ENCODE peak calls at places on chromosomes 7 and 10, in five cellular contexts. X, O, Q, G and C are unnamed samples.

GRCh38 chr10:104045151-104046089 is 40.3 kb downstream of the COL17A1 start:
- DNase-seq in X (peak), O (no peak), Q (peak), G (no peak), C (peak)

GRCh38 chr7:30646154-30646553 is 36.1 kb downstream of the CRHR2 start:
- DNase-seq in G (no peak), O (no peak), Q (no peak), X (no peak), C (no peak)

GRCh38 chr7:27139335-27140107 is 4.0 kb downstream of the HOXA5 start:
- DNase-seq in O (peak), Q (no peak), G (no peak), X (no peak), C (no peak)

GRCh38 chr7:48107926-48108472 is 18.9 kb downstream of the UPP1 start:
- DNase-seq in O (no peak), G (no peak), X (no peak), Q (no peak), C (no peak)

GRCh38 chr7:27107391-27107900 is 5.0 kb upstream of the HOXA2 start:
- DNase-seq in G (no peak), X (peak), O (no peak), Q (no peak), C (no peak)

GRCh38 chr7:124635416-124635815 is 130.2 kb downstream of the GPR37 start:
- DNase-seq in Q (no peak), O (no peak), X (no peak), G (no peak), C (no peak)

GRCh38 chr7:157011333-157012112 is 1.1 kb upstream of the MNX1 start:
- DNase-seq in Q (no peak), G (no peak), O (no peak), X (no peak), C (no peak)

GRCh38 chr10:124231188-124232135 is 138.1 kb upstream of the CHST15 start:
- DNase-seq in G (no peak), Q (no peak), X (no peak), O (no peak), C (no peak)

GRCh38 chr10:104376784-104377300 is 23.2 kb downstream of the CFAP58 start:
- DNase-seq in Q (no peak), O (no peak), X (no peak), G (no peak), C (no peak)

GRCh38 chr7:99741438-99741795 is 6.4 kb upstream of the CYP3A7 start:
- DNase-seq in X (no peak), G (no peak), Q (no peak), O (no peak), C (no peak)

GRCh38 chr7:2904202-2904601 is 60.1 kb upstream of the GNA12 start:
- DNase-seq in X (no peak), G (no peak), Q (no peak), O (no peak), C (no peak)

GRCh38 chr10:27504897-27505457 is 873 bp downstream of the RAB18 start:
- DNase-seq in Q (no peak), G (no peak), X (peak), O (no peak), C (no peak)

GRCh38 chr7:74183653-74184450 is 9.7 kb downstream of the EIF4H start:
- DNase-seq in Q (no peak), O (no peak), G (no peak), X (no peak), C (no peak)

GRCh38 chr10:43105793-43106158 is 28.9 kb downstream of the RET start:
- DNase-seq in X (no peak), Q (no peak), O (no peak), G (no peak), C (no peak)

GRCh38 chr7:17444673-17445072 is 146.2 kb downstream of the AHR start:
- DNase-seq in Q (no peak), O (no peak), X (peak), G (no peak), C (no peak)

GRCh38 chr10:48343871-48344598 is 37.6 kb downstream of the MAPK8 start:
- DNase-seq in X (no peak), G (no peak), Q (no peak), O (no peak), C (no peak)

GRCh38 chr7:158973440-158973839 is 117.1 kb downstream of the DYNC2I1 start:
- DNase-seq in Q (peak), X (no peak), G (no peak), O (no peak), C (peak)

GRCh38 chr10:62433181-62433692 is 59.1 kb downstream of the ZNF365 start:
- DNase-seq in X (peak), G (no peak), Q (no peak), O (no peak), C (no peak)

GRCh38 chr7:30797294-30798040 is 26.2 kb downstream of the MINDY4 start:
- DNase-seq in G (no peak), O (no peak), X (no peak), Q (no peak), C (no peak)

GRCh38 chr7:143040209-143040710 is 11.9 kb upstream of the OR6V1 start:
- DNase-seq in X (no peak), Q (no peak), O (no peak), G (no peak), C (no peak)

GRCh38 chr10:117499248-117500105 is 43.1 kb upstream of the EMX2 start:
- DNase-seq in G (no peak), O (no peak), X (no peak), Q (no peak), C (no peak)

GRCh38 chr7:108252177-108252576 is 122.0 kb upstream of the LAMB4 start:
- DNase-seq in O (no peak), Q (no peak), G (no peak), X (no peak), C (no peak)

GRCh38 chr10:43124574-43125273 is 13.5 kb upstream of the CSGALNACT2 start:
- DNase-seq in G (no peak), O (no peak), Q (no peak), X (no peak), C (no peak)

GRCh38 chr7:87151701-87152111 is 547 bp upstream of the DMTF1 start:
- DNase-seq in O (no peak), Q (no peak), X (no peak), G (no peak), C (no peak)

GRCh38 chr10:122648599-122649428 is 50.8 kb downstream of the C10orf120 start:
- DNase-seq in X (peak), O (peak), Q (peak), G (peak), C (peak)

GRCh38 chr10:110861930-110862677 is 9.6 kb upstream of the PDCD4 start:
- DNase-seq in O (no peak), Q (no peak), X (no peak), G (peak), C (no peak)

GRCh38 chr10:75660833-75661232 is 229.4 kb downstream of the LRMDA start:
- DNase-seq in Q (no peak), O (no peak), X (no peak), G (no peak), C (no peak)

GRCh38 chr7:2800923-2801682 is 43.0 kb downstream of the GNA12 start:
- DNase-seq in G (no peak), Q (no peak), X (peak), O (no peak), C (no peak)

GRCh38 chr7:749121-749520 is 22.0 kb upstream of the PRKAR1B start:
- DNase-seq in X (no peak), O (peak), G (peak), Q (peak), C (peak)

GRCh38 chr10:10831085-10831484 is 186.6 kb upstream of the CELF2 start:
- DNase-seq in X (peak), Q (no peak), G (no peak), O (peak), C (no peak)

GRCh38 chr7:93629291-93629801 is 54.8 kb upstream of the CALCR start:
- DNase-seq in Q (no peak), G (no peak), X (no peak), O (no peak), C (no peak)

GRCh38 chr10:29377333-29377961 is 88.6 kb downstream of the LYZL1 start:
- DNase-seq in X (peak), G (no peak), O (no peak), Q (peak), C (no peak)

GRCh38 chr10:52424343-52424742 is 110.3 kb downstream of the DKK1 start:
- DNase-seq in O (no peak), Q (no peak), X (peak), G (no peak), C (no peak)

GRCh38 chr7:136183981-136184380 is 206.8 kb upstream of the MTPN start:
- DNase-seq in X (peak), G (no peak), Q (peak), O (no peak), C (no peak)
- TF ChIP-seq CTCF in X (peak), G (no peak), Q (no peak), O (no peak), C (no peak)

DNA sequence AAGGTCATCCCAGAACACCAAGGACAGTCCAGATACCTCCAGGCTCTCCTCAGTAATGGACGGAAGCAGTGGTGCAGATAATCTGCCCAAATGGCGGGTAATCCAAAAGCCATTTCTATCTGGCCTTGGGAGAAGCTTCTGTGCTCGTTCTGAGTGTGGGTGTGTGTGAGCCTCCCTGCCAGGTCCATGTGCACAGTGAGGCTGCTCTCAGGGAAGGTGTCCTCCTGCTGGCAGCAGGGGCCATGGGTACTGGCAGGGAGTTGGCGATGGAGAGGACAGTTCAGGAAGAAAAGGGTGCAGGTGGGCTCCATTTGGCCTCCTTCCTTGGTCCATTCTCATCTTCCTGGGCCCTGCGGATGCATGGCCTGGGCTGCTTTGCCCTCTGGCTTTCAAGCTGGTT is 15.6 kb upstream of the TEX36 start:
- DNase-seq in X (no peak), O (no peak), Q (no peak), G (no peak), C (no peak)
- TF ChIP-seq CTCF in X (no peak), O (no peak), Q (no peak), G (no peak), C (no peak)

GRCh38 chr7:95840953-95841950 is 68.9 kb downstream of the DYNC1I1 start:
- DNase-seq in Q (peak), X (no peak), O (no peak), G (no peak), C (no peak)
- TF ChIP-seq CTCF in Q (peak), X (no peak), O (no peak), G (no peak), C (peak)

GRCh38 chr10:72328829-72329204 is 25.9 kb downstream of the DNAJB12 start:
- DNase-seq in X (no peak), O (no peak), G (no peak), Q (no peak), C (no peak)

GRCh38 chr10:72329290-72330058 is 25.2 kb downstream of the DNAJB12 start:
- DNase-seq in Q (no peak), X (no peak), G (no peak), O (peak), C (no peak)

GRCh38 chr10:72330059-72330426 is 24.7 kb downstream of the DNAJB12 start:
- DNase-seq in O (no peak), Q (no peak), X (no peak), G (no peak), C (no peak)

GRCh38 chr10:72331575-72332422 is 22.9 kb downstream of the DNAJB12 start:
- DNase-seq in X (peak), O (peak), G (peak), Q (peak), C (no peak)

DNA sequence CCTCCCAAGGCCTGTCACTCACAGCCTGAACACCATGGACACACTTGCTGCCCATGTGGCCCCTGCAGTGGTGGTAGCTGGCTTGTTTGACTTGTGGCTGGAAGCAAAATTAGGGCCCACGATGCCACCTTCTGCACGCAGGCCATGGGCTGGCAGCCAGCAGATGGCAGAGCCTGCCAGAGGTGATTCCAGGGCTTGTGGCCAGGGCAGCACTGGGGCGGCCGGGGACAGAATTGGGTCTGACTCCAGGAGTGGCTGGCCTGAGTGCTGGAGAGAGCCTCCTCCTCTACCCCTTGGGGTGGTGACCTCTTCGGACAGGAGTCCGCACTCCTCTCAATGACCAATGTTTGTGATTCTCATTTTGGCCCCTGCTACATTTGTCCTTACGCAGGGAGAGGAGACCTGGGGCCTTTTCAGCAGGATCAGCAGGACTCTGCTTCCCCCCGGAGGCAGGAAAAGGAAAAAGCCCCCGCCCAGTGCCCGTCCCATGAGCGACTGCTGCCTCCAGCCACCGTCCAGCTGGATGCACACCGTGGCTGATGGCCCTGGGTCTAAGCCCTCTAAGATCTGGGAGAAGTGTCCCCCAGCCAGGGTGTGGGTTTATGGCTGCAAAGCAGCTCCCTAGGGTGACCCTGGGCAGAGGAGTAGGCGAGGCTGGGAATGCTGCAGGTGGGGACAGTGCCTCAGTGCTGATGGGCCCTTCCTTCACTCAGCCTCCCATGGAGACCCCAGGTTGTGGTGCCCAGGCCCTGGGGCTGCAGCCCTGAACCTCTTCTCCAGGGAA is 26.5 kb downstream of the DNAJB12 start:
- DNase-seq in G (peak), Q (peak), X (peak), O (peak), C (peak)
- TF ChIP-seq CTCF in G (peak), Q (peak), X (peak), O (peak), C (peak)

DNA sequence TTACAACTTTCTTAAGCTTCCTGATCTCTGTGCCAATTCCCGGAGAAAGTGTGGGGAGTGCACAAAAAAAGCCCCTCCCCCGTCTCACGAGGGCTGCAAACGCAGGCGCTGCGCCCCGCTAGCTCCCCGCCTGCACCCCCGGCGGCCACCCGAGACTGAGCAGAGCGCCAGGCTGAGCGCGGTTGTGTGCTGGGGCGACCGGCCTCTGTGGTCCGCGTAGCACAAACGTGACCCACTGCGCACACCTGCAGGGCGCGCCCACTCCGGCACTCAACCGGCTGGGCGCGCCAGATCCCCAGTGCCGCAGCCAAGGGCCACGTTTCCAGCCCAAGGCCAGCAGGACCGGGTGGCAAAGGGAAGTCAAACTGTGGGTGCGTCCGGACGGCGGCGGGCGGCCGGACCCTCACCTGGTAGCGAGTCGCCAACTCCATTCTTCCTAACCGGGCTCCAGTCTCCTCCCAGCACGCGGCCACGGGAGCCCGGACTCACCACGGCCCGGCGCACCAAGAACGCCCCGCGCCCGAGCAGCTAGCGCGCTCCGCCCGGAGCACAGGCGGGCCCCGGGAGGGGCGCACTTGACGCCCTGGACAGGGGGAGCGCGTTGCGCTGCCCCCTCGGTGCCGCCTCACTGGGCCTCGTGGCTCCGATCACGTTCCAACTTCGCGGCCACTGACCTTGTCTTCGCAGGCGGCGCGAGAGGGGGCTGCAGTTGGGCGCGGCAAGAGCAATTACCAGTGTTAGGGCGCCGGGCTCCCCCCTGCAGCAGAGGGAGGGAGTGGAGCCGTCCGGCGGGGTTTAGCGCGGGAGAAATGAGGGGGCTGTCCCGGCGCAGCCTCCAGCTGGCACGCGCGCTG is at the start of gene CDCA7L:
- DNase-seq in O (peak), G (peak), X (peak), Q (peak), C (peak)
- TF ChIP-seq CTCF in O (peak), G (no peak), X (no peak), Q (no peak), C (no peak)

GRCh38 chr7:32204361-32205018 is 134.3 kb upstream of the PDE1C start:
- DNase-seq in X (peak), Q (peak), O (no peak), G (peak), C (peak)

GRCh38 chr7:32206488-32206887 is 136.3 kb upstream of the PDE1C start:
- DNase-seq in X (no peak), Q (no peak), O (no peak), G (no peak), C (no peak)

GRCh38 chr7:32212321-32212720 is 142.1 kb upstream of the PDE1C start:
- DNase-seq in Q (no peak), G (no peak), O (no peak), X (no peak), C (no peak)

DNA sequence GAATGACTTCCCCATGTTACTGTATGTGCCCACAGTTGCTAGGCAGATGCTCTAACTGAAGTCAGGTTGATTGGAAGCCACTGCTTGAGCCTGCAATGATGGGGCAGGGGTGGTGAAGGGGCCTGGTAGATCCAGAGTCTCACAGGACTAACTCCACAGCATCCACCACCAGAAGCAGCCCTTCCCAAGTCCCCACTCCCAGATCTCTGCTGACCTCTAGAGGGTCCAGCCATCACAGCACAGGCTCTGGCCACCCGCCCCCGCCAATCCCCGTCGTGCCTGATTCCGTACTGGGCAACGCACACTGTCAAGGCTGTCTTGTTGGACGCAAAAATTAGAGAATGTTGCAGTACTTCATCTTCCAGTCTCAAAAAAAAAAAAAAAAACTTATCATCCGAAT is 136.8 kb upstream of the PDE1C start:
- DNase-seq in O (no peak), G (no peak), Q (peak), X (peak), C (peak)
- TF ChIP-seq CTCF in O (no peak), G (no peak), Q (peak), X (peak), C (no peak)

GRCh38 chr7:151009340-151010001 is 14.8 kb downstream of the ATG9B start:
- DNase-seq in G (no peak), Q (no peak), X (no peak), O (no peak), C (no peak)
- TF ChIP-seq CTCF in G (no peak), Q (no peak), X (no peak), O (no peak), C (no peak)

GRCh38 chr10:133249094-133249780 is 11.6 kb downstream of the VENTX start:
- DNase-seq in X (no peak), O (no peak), Q (no peak), G (no peak), C (no peak)
- TF ChIP-seq CTCF in X (no peak), O (no peak), Q (no peak), G (no peak), C (no peak)

GRCh38 chr7:51789494-51789893 is 472.9 kb upstream of the COBL start:
- DNase-seq in O (no peak), X (no peak), G (no peak), Q (peak), C (no peak)
- TF ChIP-seq CTCF in O (no peak), X (no peak), G (no peak), Q (no peak), C (no peak)

GRCh38 chr10:6701289-6701688 is 121.2 kb upstream of the PRKCQ start:
- DNase-seq in G (no peak), O (no peak), Q (no peak), X (no peak), C (peak)
- TF ChIP-seq CTCF in G (no peak), O (no peak), Q (no peak), X (no peak), C (no peak)